ENCODE peak calls at places on chromosomes 16 and 17, in five cellular contexts. T is cerebellar nuclear complex; J is AG04449; I is uterus; P is activated T-helper 1 cell treated with anti-CD3 and anti-CD28 coated beads, Interleukin-2, amount 50 U/mL, for 16 hours. R is an unnamed sample.

GRCh38 chr16:47851026-47851610 is 304.7 kb downstream of the ABCC12 start:
- DNase-seq in T (no peak), I (no peak), P (no peak), J (no peak), R (no peak)

GRCh38 chr17:43767713-43768059 is 9.1 kb upstream of the SOST start:
- DNase-seq in P (no peak), T (no peak), J (no peak), I (no peak), R (no peak)

GRCh38 chr17:42174126-42174783 is 6.7 kb downstream of the KCNH4 start:
- DNase-seq in J (no peak), I (no peak), T (no peak), P (no peak), R (no peak)

GRCh38 chr16:88694221-88695087 is 8.1 kb upstream of the SNAI3 start:
- DNase-seq in J (no peak), T (no peak), P (no peak), I (no peak), R (no peak)

GRCh38 chr17:35795007-35795870 is at the start of gene MMP28:
- DNase-seq in T (no peak), I (no peak), J (no peak), P (no peak), R (no peak)

GRCh38 chr16:51880776-51881175 is 666.2 kb downstream of the TOX3 start:
- DNase-seq in P (no peak), T (no peak), I (no peak), J (peak; percentile 66), R (peak; percentile 39)

GRCh38 chr16:47141773-47142468 is 1.8 kb downstream of the NETO2 start:
- DNase-seq in T (peak; percentile 70), I (peak; percentile 48), J (peak; percentile 31), P (peak; percentile 70), R (peak; percentile 28)

GRCh38 chr16:2739555-2740435 is 12.6 kb upstream of the SRRM2 start:
- DNase-seq in J (no peak), I (no peak), T (no peak), P (no peak), R (no peak)

GRCh38 chr17:50943575-50943933 is 77.4 kb upstream of the TOB1 start:
- DNase-seq in T (no peak), I (peak; percentile 16), P (no peak), J (no peak), R (no peak)

GRCh38 chr17:33514369-33514768 is 221.3 kb upstream of the ASIC2 start:
- DNase-seq in I (no peak), P (no peak), T (no peak), J (no peak), R (no peak)

GRCh38 chr17:40325156-40326013 is 16.4 kb downstream of the RARA start:
- DNase-seq in P (no peak), J (no peak), I (no peak), T (no peak), R (no peak)

GRCh38 chr16:59597269-59597668 is 863.2 kb upstream of the GOT2 start:
- DNase-seq in T (no peak), I (no peak), J (no peak), P (no peak), R (no peak)

R was measured in GM04503.